ENCODE peak calls at places on chromosomes 3 and 15, in seven cellular contexts. K, T, P, W, I, Z and S are unnamed samples.

GRCh38 chr3:121834734-121835709 is at the start of the genes EAF2 and IQCB1:
- DNase-seq in K (peak; percentile 93), T (peak; percentile 96), P (peak; percentile 96), W (peak; percentile 96), I (peak; percentile 99), Z (peak; percentile 90), S (peak; percentile 82)

GRCh38 chr3:97817965-97818364 is 3.8 kb upstream of the CRYBG3 start:
- DNase-seq in K (no peak), T (no peak), P (no peak), W (no peak), I (no peak), Z (no peak), S (no peak)

GRCh38 chr3:136465296-136465695 is 215.2 kb downstream of the PCCB start:
- DNase-seq in K (no peak), T (no peak), P (no peak), W (no peak), I (peak; percentile 13), Z (no peak), S (no peak)

GRCh38 chr15:47616876-47617275 is 100.4 kb upstream of the SEMA6D start:
- DNase-seq in K (no peak), T (no peak), P (no peak), W (no peak), I (peak; percentile 4), Z (no peak), S (no peak)

GRCh38 chr15:36831125-36831914 is 251.9 kb downstream of the CDIN1 start:
- DNase-seq in K (no peak), T (no peak), P (no peak), W (no peak), I (peak; percentile 82), Z (no peak), S (no peak)

GRCh38 chr3:112847692-112848091 is 1.0 kb upstream of the CD200R1L start:
- DNase-seq in K (no peak), T (peak; percentile 18), P (no peak), W (no peak), I (no peak), Z (no peak), S (no peak)

GRCh38 chr3:120908030-120908802 is at the start of gene STXBP5L:
- DNase-seq in K (peak; percentile 71), T (no peak), P (peak; percentile 90), W (peak; percentile 24), I (peak; percentile 82), Z (peak; percentile 51), S (no peak)

GRCh38 chr3:58563386-58564035 is 13.7 kb downstream of the FAM107A start:
- DNase-seq in K (no peak), T (no peak), P (no peak), W (no peak), I (peak; percentile 96), Z (peak; percentile 53), S (no peak)

GRCh38 chr3:139231555-139232281 is 112.1 kb upstream of the MRPS22 start:
- DNase-seq in K (no peak), T (no peak), P (no peak), W (no peak), I (no peak), Z (no peak), S (no peak)

GRCh38 chr3:165202995-165203394 is 6.8 kb upstream of the SLITRK3 start:
- DNase-seq in K (no peak), T (no peak), P (no peak), W (no peak), I (no peak), Z (no peak), S (no peak)

GRCh38 chr3:98594630-98594961 is 1.2 kb upstream of the CPOX start:
- DNase-seq in K (no peak), T (no peak), P (no peak), W (no peak), I (no peak), Z (no peak), S (no peak)

GRCh38 chr3:27360113-27361078 is 8.8 kb downstream of the NEK10 start:
- DNase-seq in K (no peak), T (no peak), P (peak; percentile 4), W (no peak), I (peak; percentile 65), Z (peak; percentile 99), S (no peak)

GRCh38 chr15:77985931-77986480 is 91.5 kb downstream of the TBC1D2B start:
- DNase-seq in K (no peak), T (no peak), P (no peak), W (no peak), I (no peak), Z (no peak), S (no peak)

GRCh38 chr15:75347222-75348033 is 589 bp downstream of the NEIL1 start:
- DNase-seq in K (peak; percentile 52), T (peak; percentile 67), P (peak; percentile 76), W (no peak), I (peak; percentile 32), Z (no peak), S (no peak)

GRCh38 chr3:58047806-58048205 is 39.6 kb downstream of the FLNB start:
- DNase-seq in K (no peak), T (no peak), P (no peak), W (no peak), I (peak; percentile 53), Z (no peak), S (no peak)

DNA sequence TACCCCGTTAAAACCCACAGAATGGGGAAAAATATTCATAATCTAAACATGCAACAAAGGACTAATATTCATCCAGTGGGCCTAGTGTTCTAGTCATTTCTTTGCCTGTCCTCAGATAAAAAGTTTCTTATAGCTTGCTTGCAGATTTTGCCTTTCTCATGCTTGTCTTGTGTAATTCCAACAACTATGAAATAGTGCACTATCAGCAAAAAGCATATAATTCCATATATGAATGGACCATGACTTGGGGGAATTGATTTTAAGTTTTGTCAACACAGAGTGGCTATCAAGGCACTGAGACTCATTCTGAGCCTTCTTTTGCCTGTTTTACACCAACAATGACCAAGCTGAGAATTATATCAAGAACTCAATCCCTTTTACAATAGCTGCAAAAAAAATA is 278.6 kb upstream of the GPR149 start:
- DNase-seq in K (no peak), T (no peak), P (no peak), W (no peak), I (no peak), Z (no peak), S (no peak)
- H3K27me3 ChIP-seq in K (no peaks in the 10 kb centered on the region), T (no peaks in the 10 kb centered on the region), P (no peaks in the 10 kb centered on the region), W (no peaks in the 10 kb centered on the region), I (peaks cover 33% of the 10 kb centered on the region), Z (no peaks in the 10 kb centered on the region), S (no peaks in the 10 kb centered on the region)

GRCh38 chr15:65393557-65393956 is 15.8 kb upstream of the IGDCC3 start:
- DNase-seq in K (no peak), T (no peak), P (no peak), W (no peak), I (no peak), Z (no peak), S (no peak)

GRCh38 chr15:65393091-65393490 is 15.3 kb upstream of the IGDCC3 start:
- DNase-seq in K (no peak), T (no peak), P (no peak), W (no peak), I (no peak), Z (no peak), S (no peak)

GRCh38 chr15:65390447-65390846 is 12.6 kb upstream of the IGDCC3 start:
- DNase-seq in K (no peak), T (no peak), P (no peak), W (no peak), I (no peak), Z (no peak), S (no peak)

GRCh38 chr15:65392368-65392767 is 14.6 kb upstream of the IGDCC3 start:
- DNase-seq in K (no peak), T (no peak), P (no peak), W (no peak), I (no peak), Z (no peak), S (no peak)

DNA sequence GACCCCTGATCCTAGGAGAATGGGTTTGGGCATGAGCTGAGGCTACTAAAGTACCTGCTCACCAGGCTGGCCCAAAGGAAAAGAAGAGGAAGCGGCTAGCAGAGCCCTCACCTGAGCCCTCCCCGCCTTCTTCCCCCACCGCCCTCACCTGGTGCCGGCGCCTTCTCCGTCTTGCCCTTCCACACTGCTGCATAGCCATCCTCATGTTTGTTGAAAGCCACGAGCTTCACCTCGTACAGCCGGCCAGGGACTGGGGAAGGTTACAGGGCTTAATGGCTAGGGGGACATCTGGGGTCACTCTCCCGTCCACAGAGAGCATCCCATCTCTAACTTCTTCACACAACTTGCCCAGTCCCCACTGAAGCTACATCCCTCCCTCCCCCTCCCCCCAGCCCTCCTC is 13.9 kb upstream of the IGDCC3 start:
- DNase-seq in K (no peak), T (no peak), P (no peak), W (no peak), I (no peak), Z (no peak), S (no peak)
- H3K4me3 ChIP-seq in K (no peak overlapping the region), T (no peak overlapping the region), P (no peak overlapping the region), W (no peak overlapping the region), I (no peak overlapping the region), Z (no peak overlapping the region), S (no peak overlapping the region)

GRCh38 chr3:31481697-31482096 is 51.0 kb upstream of the STT3B start:
- DNase-seq in K (no peak), T (no peak), P (no peak), W (no peak), I (peak; percentile 36), Z (no peak), S (no peak)

GRCh38 chr3:31476209-31476608 is 56.5 kb upstream of the STT3B start:
- DNase-seq in K (no peak), T (no peak), P (no peak), W (no peak), I (no peak), Z (no peak), S (no peak)

GRCh38 chr3:31483776-31484175 is 48.9 kb upstream of the STT3B start:
- DNase-seq in K (no peak), T (no peak), P (no peak), W (no peak), I (no peak), Z (no peak), S (no peak)

GRCh38 chr3:31485206-31485605 is 47.5 kb upstream of the STT3B start:
- DNase-seq in K (no peak), T (no peak), P (no peak), W (no peak), I (no peak), Z (no peak), S (no peak)

DNA sequence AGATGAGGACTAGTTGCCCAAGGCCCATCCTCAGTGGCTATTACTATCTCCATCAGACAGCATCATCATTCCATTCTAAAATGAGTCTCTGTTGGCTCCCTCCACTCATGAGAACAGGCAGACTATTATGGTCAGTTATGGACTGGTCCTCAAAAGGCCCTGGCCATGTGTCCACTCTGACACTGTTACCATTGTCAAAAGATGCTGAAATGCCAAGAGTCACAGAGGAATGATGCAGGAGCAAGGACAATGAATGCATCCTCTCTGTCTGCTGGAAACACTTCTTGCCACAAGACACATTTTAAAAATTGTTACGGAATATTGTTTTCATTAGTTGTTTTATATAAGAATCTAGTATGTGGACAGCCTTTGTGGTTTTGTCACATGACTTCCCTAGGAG is 53.3 kb upstream of the STT3B start:
- DNase-seq in K (no peak), T (no peak), P (no peak), W (no peak), I (no peak), Z (no peak), S (no peak)
- H3K27me3 ChIP-seq in K (no peaks in the 10 kb centered on the region), T (no peaks in the 10 kb centered on the region), P (no peaks in the 10 kb centered on the region), W (no peaks in the 10 kb centered on the region), I (no peaks in the 10 kb centered on the region), Z (no peaks in the 10 kb centered on the region), S (no peaks in the 10 kb centered on the region)

GRCh38 chr15:100923076-100923475 is 3.9 kb downstream of the LRRK1 start:
- DNase-seq in K (no peak), T (no peak), P (no peak), W (no peak), I (no peak), Z (no peak), S (no peak)
- H3K4me3 ChIP-seq in K (no peak overlapping the region), T (no peak overlapping the region), P (no peak overlapping the region), W (no peak overlapping the region), I (no peak overlapping the region), Z (no peak overlapping the region), S (no peak overlapping the region)